ENCODE peak calls at places on chromosomes 7 and 10, in five cellular contexts. One of them, this sample, is unnamed.

GRCh38 chr10:1413256-1413655 is 324.1 kb downstream of the ADARB2 start:
- DNase-seq in HepG2: no peak
- DNase-seq in GM12878: no peak
- DNase-seq in IMR-90: no peak
- DNase-seq in K562: no peak
- DNase-seq in this sample: no peak

GRCh38 chr10:104650072-104650471 is 9.0 kb downstream of the SORCS3 start:
- DNase-seq in GM12878: no peak
- DNase-seq in IMR-90: no peak
- DNase-seq in K562: no peak
- DNase-seq in HepG2: no peak
- DNase-seq in this sample: no peak

GRCh38 chr7:143003393-143004051 is 23.4 kb downstream of the OR9A2 start:
- DNase-seq in HepG2: peak; percentile 1
- DNase-seq in IMR-90: peak; percentile 44
- DNase-seq in K562: peak; percentile 76
- DNase-seq in GM12878: peak; percentile 9
- DNase-seq in this sample: peak; percentile 37

GRCh38 chr7:142797799-142798377 is 27.1 kb downstream of the PRSS2 start:
- DNase-seq in HepG2: no peak
- DNase-seq in IMR-90: no peak
- DNase-seq in K562: no peak
- DNase-seq in GM12878: no peak
- DNase-seq in this sample: no peak

GRCh38 chr7:139034855-139035587 is 821 bp downstream of the ZC3HAV1L start:
- DNase-seq in K562: no peak
- DNase-seq in GM12878: no peak
- DNase-seq in HepG2: no peak
- DNase-seq in IMR-90: peak; percentile 27
- DNase-seq in this sample: peak; percentile 85

GRCh38 chr10:100146875-100147665 is 38.8 kb downstream of the ERLIN1 start:
- DNase-seq in IMR-90: no peak
- DNase-seq in GM12878: no peak
- DNase-seq in HepG2: no peak
- DNase-seq in K562: no peak
- DNase-seq in this sample: no peak

GRCh38 chr7:130141161-130141857 is 63.9 kb downstream of the TMEM209 start:
- DNase-seq in IMR-90: peak; percentile 73
- DNase-seq in HepG2: no peak
- DNase-seq in GM12878: no peak
- DNase-seq in K562: peak; percentile 85
- DNase-seq in this sample: no peak

GRCh38 chr7:5526190-5527037 is 102.8 kb upstream of the TNRC18 start:
- DNase-seq in K562: no peak
- DNase-seq in GM12878: no peak
- DNase-seq in IMR-90: peak; percentile 32
- DNase-seq in HepG2: peak; percentile 57
- DNase-seq in this sample: no peak

GRCh38 chr10:35331894-35332640 is 4.2 kb upstream of the CCNY start:
- DNase-seq in IMR-90: peak; percentile 97
- DNase-seq in K562: peak; percentile 56
- DNase-seq in GM12878: no peak
- DNase-seq in HepG2: peak; percentile 66
- DNase-seq in this sample: peak; percentile 84

GRCh38 chr7:32219416-32219815 is 149.2 kb upstream of the PDE1C start:
- DNase-seq in K562: no peak
- DNase-seq in GM12878: no peak
- DNase-seq in HepG2: no peak
- DNase-seq in IMR-90: no peak
- DNase-seq in this sample: no peak

GRCh38 chr10:69375307-69376151 is 41.2 kb downstream of the TACR2 start:
- DNase-seq in K562: no peak
- DNase-seq in HepG2: no peak
- DNase-seq in IMR-90: no peak
- DNase-seq in GM12878: no peak
- DNase-seq in this sample: no peak

GRCh38 chr7:151125835-151126481 is 39.7 kb downstream of the AGAP3 start:
- DNase-seq in K562: no peak
- DNase-seq in IMR-90: no peak
- DNase-seq in GM12878: no peak
- DNase-seq in HepG2: no peak
- DNase-seq in this sample: no peak

GRCh38 chr10:97713828-97714400 is 384 bp downstream of the MARVELD1 start:
- DNase-seq in HepG2: no peak
- DNase-seq in IMR-90: peak; percentile 74
- DNase-seq in K562: peak; percentile 60
- DNase-seq in GM12878: no peak
- DNase-seq in this sample: peak; percentile 82

GRCh38 chr7:112173214-112173905 is 32.8 kb downstream of the DOCK4 start:
- DNase-seq in IMR-90: no peak
- DNase-seq in HepG2: no peak
- DNase-seq in K562: no peak
- DNase-seq in GM12878: no peak
- DNase-seq in this sample: no peak

GRCh38 chr7:112174192-112174591 is 32.0 kb downstream of the DOCK4 start:
- DNase-seq in GM12878: no peak
- DNase-seq in HepG2: no peak
- DNase-seq in K562: no peak
- DNase-seq in IMR-90: no peak
- DNase-seq in this sample: no peak

GRCh38 chr7:112168915-112169314 is 37.3 kb downstream of the DOCK4 start:
- DNase-seq in HepG2: no peak
- DNase-seq in IMR-90: no peak
- DNase-seq in GM12878: no peak
- DNase-seq in K562: no peak
- DNase-seq in this sample: no peak

GRCh38 chr7:112167144-112167543 is 39.1 kb downstream of the DOCK4 start:
- DNase-seq in HepG2: no peak
- DNase-seq in K562: no peak
- DNase-seq in GM12878: no peak
- DNase-seq in IMR-90: no peak
- DNase-seq in this sample: no peak

GRCh38 chr7:112171673-112172072 is 34.5 kb downstream of the DOCK4 start:
- DNase-seq in HepG2: no peak
- DNase-seq in IMR-90: no peak
- DNase-seq in GM12878: no peak
- DNase-seq in K562: no peak
- DNase-seq in this sample: no peak
- TF ChIP-seq CTCF in HepG2: no peak
- TF ChIP-seq CTCF in IMR-90: no peak
- TF ChIP-seq CTCF in GM12878: no peak
- TF ChIP-seq CTCF in K562: no peak
- TF ChIP-seq CTCF in this sample: no peak

GRCh38 chr7:95425694-95426093 is 9.1 kb downstream of the PON2 start:
- DNase-seq in IMR-90: no peak
- DNase-seq in GM12878: no peak
- DNase-seq in HepG2: no peak
- DNase-seq in K562: no peak
- DNase-seq in this sample: no peak

GRCh38 chr7:95421847-95422444 is 12.9 kb downstream of the PON2 start:
- DNase-seq in IMR-90: peak; percentile 36
- DNase-seq in GM12878: no peak
- DNase-seq in K562: no peak
- DNase-seq in HepG2: peak; percentile 25
- DNase-seq in this sample: no peak

GRCh38 chr7:95430864-95431263 is 4.0 kb downstream of the PON2 start:
- DNase-seq in GM12878: no peak
- DNase-seq in IMR-90: peak; percentile 19
- DNase-seq in HepG2: peak; percentile 91
- DNase-seq in K562: no peak
- DNase-seq in this sample: peak; percentile 98

GRCh38 chr7:95427914-95428516 is 6.8 kb downstream of the PON2 start:
- DNase-seq in HepG2: peak; percentile 24
- DNase-seq in IMR-90: no peak
- DNase-seq in K562: no peak
- DNase-seq in GM12878: no peak
- DNase-seq in this sample: no peak

DNA sequence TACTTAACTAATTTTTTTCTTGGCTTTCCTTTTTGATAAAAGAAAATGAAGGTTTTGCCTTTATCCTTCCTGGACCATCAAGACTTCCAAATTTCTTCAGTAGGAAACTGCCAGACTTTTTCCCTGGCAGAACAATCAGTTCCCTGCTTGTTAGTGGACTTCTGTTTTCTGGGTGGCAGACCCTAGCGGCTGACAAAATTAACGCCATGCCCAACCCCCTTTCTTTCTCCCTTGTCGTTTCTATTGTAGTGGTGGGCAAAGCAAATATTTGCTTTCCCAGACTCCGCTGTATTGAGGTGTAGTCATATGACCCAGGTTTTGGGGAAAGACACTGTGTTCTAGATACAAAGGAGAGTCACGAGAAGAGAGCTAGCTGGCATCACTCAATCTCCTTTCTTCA is 7.7 kb downstream of the PON2 start:
- DNase-seq in K562: no peak
- DNase-seq in GM12878: no peak
- DNase-seq in IMR-90: no peak
- DNase-seq in HepG2: no peak
- DNase-seq in this sample: no peak
- TF ChIP-seq BHLHE40 in K562: no peak
- TF ChIP-seq BHLHE40 in GM12878: no peak
- TF ChIP-seq BHLHE40 in IMR-90: no peak
- TF ChIP-seq BHLHE40 in HepG2: no peak
- TF ChIP-seq BHLHE40 in this sample: no peak

GRCh38 chr10:50316169-50316568 is 64.9 kb upstream of the ASAH2 start:
- DNase-seq in HepG2: no peak
- DNase-seq in K562: peak; percentile 69
- DNase-seq in GM12878: no peak
- DNase-seq in IMR-90: no peak
- DNase-seq in this sample: no peak

GRCh38 chr10:50314169-50315071 is 63.1 kb upstream of the ASAH2 start:
- DNase-seq in HepG2: no peak
- DNase-seq in GM12878: no peak
- DNase-seq in IMR-90: no peak
- DNase-seq in K562: no peak
- DNase-seq in this sample: no peak

GRCh38 chr10:50312464-50313437 is 61.4 kb upstream of the ASAH2 start:
- DNase-seq in HepG2: no peak
- DNase-seq in IMR-90: peak; percentile 79
- DNase-seq in K562: peak; percentile 64
- DNase-seq in GM12878: no peak
- DNase-seq in this sample: no peak

GRCh38 chr10:50309342-50309741 is 58.0 kb upstream of the ASAH2 start:
- DNase-seq in GM12878: no peak
- DNase-seq in HepG2: no peak
- DNase-seq in IMR-90: no peak
- DNase-seq in K562: peak; percentile 53
- DNase-seq in this sample: no peak

GRCh38 chr10:50310560-50311174 is 59.4 kb upstream of the ASAH2 start:
- DNase-seq in HepG2: peak; percentile 17
- DNase-seq in GM12878: no peak
- DNase-seq in K562: peak; percentile 88
- DNase-seq in IMR-90: no peak
- DNase-seq in this sample: peak; percentile 57
- TF ChIP-seq USF2 in HepG2: no peak
- TF ChIP-seq USF2 in GM12878: no peak
- TF ChIP-seq USF2 in K562: no peak
- TF ChIP-seq USF2 in IMR-90: no peak
- TF ChIP-seq USF2 in this sample: no peak

GRCh38 chr7:7129381-7129780 is 53.0 kb upstream of the C1GALT1 start:
- DNase-seq in HepG2: no peak
- DNase-seq in K562: no peak
- DNase-seq in GM12878: no peak
- DNase-seq in IMR-90: no peak
- DNase-seq in this sample: no peak

GRCh38 chr7:7122033-7122478 is 60.3 kb upstream of the C1GALT1 start:
- DNase-seq in GM12878: no peak
- DNase-seq in K562: no peak
- DNase-seq in IMR-90: no peak
- DNase-seq in HepG2: no peak
- DNase-seq in this sample: no peak

GRCh38 chr7:7127773-7128172 is 54.6 kb upstream of the C1GALT1 start:
- DNase-seq in IMR-90: no peak
- DNase-seq in GM12878: no peak
- DNase-seq in HepG2: no peak
- DNase-seq in K562: no peak
- DNase-seq in this sample: no peak

GRCh38 chr7:7122701-7123281 is 59.6 kb upstream of the C1GALT1 start:
- DNase-seq in HepG2: no peak
- DNase-seq in IMR-90: peak; percentile 36
- DNase-seq in GM12878: no peak
- DNase-seq in K562: no peak
- DNase-seq in this sample: no peak

GRCh38 chr7:7125993-7126392 is 56.4 kb upstream of the C1GALT1 start:
- DNase-seq in GM12878: no peak
- DNase-seq in HepG2: peak; percentile 82
- DNase-seq in IMR-90: no peak
- DNase-seq in K562: no peak
- DNase-seq in this sample: no peak
- TF ChIP-seq CTCF in GM12878: no peak
- TF ChIP-seq CTCF in HepG2: no peak
- TF ChIP-seq CTCF in IMR-90: no peak
- TF ChIP-seq CTCF in K562: no peak
- TF ChIP-seq CTCF in this sample: no peak

GRCh38 chr7:146235210-146235609 is 118.6 kb downstream of the CNTNAP2 start:
- DNase-seq in GM12878: no peak
- DNase-seq in K562: no peak
- DNase-seq in HepG2: no peak
- DNase-seq in IMR-90: no peak
- DNase-seq in this sample: no peak
- TF ChIP-seq BHLHE40 in GM12878: no peak
- TF ChIP-seq BHLHE40 in K562: no peak
- TF ChIP-seq BHLHE40 in HepG2: no peak
- TF ChIP-seq BHLHE40 in IMR-90: no peak
- TF ChIP-seq BHLHE40 in this sample: no peak

GRCh38 chr10:130188195-130189175 is 52.3 kb downstream of the GLRX3 start:
- DNase-seq in IMR-90: no peak
- DNase-seq in K562: no peak
- DNase-seq in HepG2: peak; percentile 3
- DNase-seq in GM12878: no peak
- DNase-seq in this sample: no peak
- TF ChIP-seq USF2 in IMR-90: no peak
- TF ChIP-seq USF2 in K562: no peak
- TF ChIP-seq USF2 in HepG2: no peak
- TF ChIP-seq USF2 in GM12878: no peak
- TF ChIP-seq USF2 in this sample: no peak